ENCODE peak calls at places on chromosome 22, in ten cellular contexts. A is kidney epithelial cell; K is HFF-Myc; E is fibroblast of lung; S is fibroblast of pulmonary artery; V is naive thymus-derived CD8-positive, alpha-beta T cell; L is coronary artery; J is stimulated activated CD4-positive, alpha-beta T cell treated with anti-CD3 and anti-CD28 coated beads, Interleukin-4, amount 100 ng/mL, for 4 hours; D is GM19239; F is A673. X is an unnamed sample.

GRCh38 chr22:23282089-23282501 is 101.8 kb downstream of the BCR start:
- DNase-seq in F (peak), V (no peak), J (no peak), E (peak), L (peak), A (peak), D (no peak), K (peak), S (peak), X (peak)

GRCh38 chr22:31044262-31044861 is 36.8 kb upstream of the SMTN start:
- DNase-seq in D (no peak), F (no peak), S (peak), L (no peak), J (no peak), A (no peak), K (no peak), E (peak), V (no peak), X (peak)

GRCh38 chr22:44586337-44586990 is 88.4 kb upstream of the RTL6 start:
- DNase-seq in V (no peak), F (no peak), D (no peak), S (no peak), J (no peak), E (no peak), A (no peak), L (no peak), K (no peak), X (no peak)

GRCh38 chr22:22945195-22945594 is 57.6 kb downstream of the IGLL5 start:
- DNase-seq in F (no peak), A (no peak), E (no peak), D (no peak), L (no peak), V (no peak), J (no peak), K (no peak), S (no peak), X (no peak)

GRCh38 chr22:37050913-37051628 is 471 bp upstream of the KCTD17 start:
- DNase-seq in V (no peak), E (no peak), A (no peak), K (no peak), L (no peak), F (no peak), S (no peak), D (no peak), J (no peak), X (no peak)

GRCh38 chr22:37260939-37261338 is 16.9 kb upstream of the RAC2 start:
- DNase-seq in A (no peak), L (no peak), E (peak), D (no peak), S (peak), V (peak), F (peak), J (peak), K (no peak), X (no peak)

GRCh38 chr22:27115816-27116256 is 458.4 kb downstream of the MIAT start:
- DNase-seq in E (no peak), F (peak), S (peak), A (peak), V (no peak), L (peak), D (no peak), J (no peak), K (no peak), X (no peak)

GRCh38 chr22:44665115-44665514 is 36.9 kb upstream of the PRR5 start:
- DNase-seq in J (no peak), F (no peak), V (no peak), S (no peak), D (no peak), L (no peak), K (no peak), E (no peak), A (no peak), X (no peak)

GRCh38 chr22:46138058-46138797 is 12.1 kb upstream of the PPARA start:
- DNase-seq in L (no peak), D (no peak), F (no peak), J (no peak), A (no peak), K (no peak), S (no peak), E (no peak), V (no peak), X (no peak)

GRCh38 chr22:50720861-50721844 is 16.9 kb upstream of the ACR start:
- DNase-seq in F (no peak), D (no peak), V (no peak), S (no peak), J (no peak), L (no peak), K (no peak), A (no peak), E (no peak), X (no peak)

GRCh38 chr22:40898850-40899357 is 37.0 kb upstream of the DNAJB7 start:
- DNase-seq in S (peak), K (peak), V (peak), A (peak), E (peak), J (peak), D (peak), L (no peak), F (peak), X (no peak)

GRCh38 chr22:47123006-47123826 is 360.8 kb downstream of the TBC1D22A start:
- DNase-seq in K (no peak), D (no peak), F (no peak), L (no peak), A (no peak), V (no peak), J (no peak), S (no peak), E (no peak), X (no peak)

GRCh38 chr22:23565942-23566715 is 14.0 kb downstream of the IGLL1 start:
- DNase-seq in L (no peak), A (no peak), E (no peak), J (no peak), S (no peak), F (no peak), D (no peak), K (no peak), V (no peak), X (no peak)

GRCh38 chr22:31210830-31211503 is 1.1 kb upstream of the LIMK2 start:
- DNase-seq in J (no peak), K (no peak), E (no peak), L (no peak), F (peak), S (no peak), V (peak), D (no peak), A (no peak), X (no peak)

GRCh38 chr22:24474221-24474620 is 20.9 kb upstream of the UPB1 start:
- DNase-seq in J (no peak), E (peak), L (no peak), F (peak), S (peak), K (peak), V (no peak), D (no peak), A (peak), X (no peak)

GRCh38 chr22:41052661-41053490 is 39.5 kb upstream of the EP300 start:
- DNase-seq in A (peak), S (peak), D (no peak), L (no peak), V (no peak), K (peak), E (peak), J (no peak), F (no peak), X (no peak)

GRCh38 chr22:19048531-19048930 is 73.7 kb downstream of the DGCR2 start:
- DNase-seq in K (no peak), V (no peak), A (no peak), J (no peak), F (no peak), D (no peak), S (no peak), E (no peak), L (no peak), X (no peak)

GRCh38 chr22:27284314-27284713 is 517.2 kb downstream of the MN1 start:
- DNase-seq in F (no peak), E (no peak), S (no peak), A (no peak), L (no peak), D (no peak), K (no peak), V (no peak), J (no peak), X (no peak)

GRCh38 chr22:38572065-38572464 is 2.1 kb upstream of the DMC1 start:
- DNase-seq in E (peak), A (no peak), J (peak), V (peak), S (peak), L (no peak), K (no peak), F (peak), D (peak), X (no peak)

GRCh38 chr22:38802671-38803121 is 8.8 kb upstream of the DNAL4 start:
- DNase-seq in V (no peak), K (peak), L (no peak), E (peak), S (peak), D (no peak), F (peak), A (peak), J (no peak), X (peak)

GRCh38 chr22:36197601-36198146 is 3.9 kb downstream of the APOL4 start:
- DNase-seq in J (no peak), L (peak), A (no peak), D (peak), K (no peak), V (no peak), E (no peak), F (no peak), S (no peak), X (no peak)

GRCh38 chr22:29470159-29470855 is 9.7 kb upstream of the NEFH start:
- DNase-seq in V (peak), E (peak), K (no peak), A (no peak), F (peak), J (peak), D (peak), S (peak), L (no peak), X (no peak)

GRCh38 chr22:20201837-20202392 is 51.1 kb upstream of the CCDC188 start:
- DNase-seq in F (no peak), V (no peak), K (no peak), E (no peak), D (no peak), J (no peak), S (no peak), L (no peak), A (no peak), X (no peak)

GRCh38 chr22:26536056-26536761 is 23.9 kb upstream of the TFIP11 start:
- DNase-seq in F (no peak), S (no peak), E (no peak), L (no peak), A (no peak), K (no peak), D (no peak), V (no peak), J (no peak), X (no peak)

GRCh38 chr22:37304595-37305343 is 22.5 kb downstream of the CYTH4 start:
- DNase-seq in A (no peak), K (no peak), S (peak), D (no peak), E (peak), F (no peak), V (no peak), J (no peak), L (no peak), X (no peak)

GRCh38 chr22:45296628-45297297 is 12.0 kb downstream of the UPK3A start:
- DNase-seq in E (no peak), J (no peak), L (no peak), A (no peak), D (no peak), S (no peak), F (no peak), K (no peak), V (peak), X (no peak)

GRCh38 chr22:47017245-47017644 is 254.8 kb downstream of the TBC1D22A start:
- DNase-seq in S (no peak), V (no peak), J (no peak), D (no peak), A (no peak), K (no peak), E (no peak), L (no peak), F (no peak), X (no peak)

GRCh38 chr22:31337178-31337577 is 9.0 kb downstream of the PATZ1 start:
- DNase-seq in L (no peak), D (no peak), F (no peak), A (no peak), K (no peak), V (no peak), S (no peak), E (no peak), J (no peak), X (no peak)